ENCODE peak calls at places on chromosomes 1 and 21, in five cellular contexts. H is caudate nucleus; I is NCI-H1417; R is CD4-positive, CD25-positive, alpha-beta regulatory T cell; V is AG08396. F is an unnamed sample.

GRCh38 chr1:64471218-64471719 is 1.3 kb downstream of the CACHD1 start:
- DNase-seq in V (peak; percentile 64), I (peak; percentile 65), R (no peak), H (peak; percentile 51), F (no peak)

GRCh38 chr1:165383067-165383466 is 26.6 kb upstream of the LMX1A start:
- DNase-seq in H (no peak), V (peak; percentile 76), I (no peak), R (no peak), F (no peak)

GRCh38 chr1:226816585-226816984 is 53.8 kb upstream of the PSEN2 start:
- DNase-seq in H (no peak), I (no peak), V (no peak), R (no peak), F (no peak)

GRCh38 chr1:84698718-84699117 is 8.5 kb upstream of the SSX2IP start:
- DNase-seq in H (peak; percentile 19), V (peak; percentile 66), R (no peak), I (no peak), F (no peak)

GRCh38 chr1:6349254-6349943 is 44.2 kb downstream of the ACOT7 start:
- DNase-seq in R (no peak), H (no peak), I (no peak), V (no peak), F (no peak)

GRCh38 chr1:216458807-216459206 is 35.6 kb upstream of the USH2A start:
- DNase-seq in H (no peak), R (no peak), V (no peak), I (peak; percentile 7), F (no peak)

GRCh38 chr1:170213598-170213997 is 67.8 kb downstream of the NTMT2 start:
- DNase-seq in H (no peak), R (no peak), I (no peak), V (no peak), F (no peak)

GRCh38 chr1:205442051-205442721 is 13.7 kb downstream of the BLACAT1 start:
- DNase-seq in V (no peak), I (peak; percentile 88), H (no peak), R (no peak), F (no peak)

GRCh38 chr1:174912243-174912642 is 87.5 kb upstream of the CACYBP start:
- DNase-seq in I (no peak), H (no peak), V (no peak), R (no peak), F (peak; percentile 17)

GRCh38 chr1:223364685-223365382 is 858 bp upstream of the SUSD4 start:
- DNase-seq in R (peak; percentile 5), V (no peak), H (peak; percentile 44), I (peak; percentile 84), F (no peak)

GRCh38 chr1:155977607-155978324 is 581 bp downstream of the ARHGEF2 start:
- DNase-seq in H (peak; percentile 63), I (peak; percentile 62), V (peak; percentile 66), R (peak; percentile 34), F (peak; percentile 76)

GRCh38 chr1:89842547-89843278 is 21.9 kb downstream of the LRRC8D start:
- DNase-seq in I (no peak), V (peak; percentile 51), H (no peak), R (no peak), F (no peak)

GRCh38 chr1:48068216-48068615 is 71.0 kb upstream of the TRABD2B start:
- DNase-seq in H (no peak), I (no peak), V (no peak), R (no peak), F (no peak)

GRCh38 chr1:178344513-178345077 is 152.2 kb downstream of the CLEC20A start:
- DNase-seq in V (peak; percentile 29), H (no peak), I (peak; percentile 31), R (no peak), F (no peak)

GRCh38 chr1:230066036-230066435 is 1.0 kb upstream of the GALNT2 start:
- DNase-seq in V (no peak), R (no peak), H (no peak), I (peak; percentile 57), F (no peak)

GRCh38 chr1:54615531-54616245 is 7.6 kb downstream of the FAM151A start:
- DNase-seq in I (no peak), V (no peak), R (no peak), H (no peak), F (no peak)

GRCh38 chr1:159079518-159079917 is 3.0 kb upstream of the AIM2 start:
- DNase-seq in I (no peak), R (no peak), H (no peak), V (no peak), F (no peak)

GRCh38 chr21:34722684-34723300 is 54.0 kb downstream of the CLIC6 start:
- DNase-seq in H (no peak), V (no peak), R (peak; percentile 16), I (no peak), F (no peak)

GRCh38 chr1:111366256-111366655 is 61.3 kb downstream of the OVGP1 start:
- DNase-seq in I (no peak), R (no peak), H (no peak), V (no peak), F (no peak)

GRCh38 chr1:9816199-9816598 is 7.6 kb downstream of the CLSTN1 start:
- DNase-seq in V (no peak), I (no peak), H (no peak), R (no peak), F (no peak)

GRCh38 chr1:229003233-229004031 is 267.5 kb upstream of the RAB4A start:
- DNase-seq in R (no peak), H (peak; percentile 91), V (no peak), I (peak; percentile 4), F (no peak)

GRCh38 chr21:43917515-43918384 is 52.7 kb downstream of the AGPAT3 start:
- DNase-seq in V (no peak), H (no peak), I (no peak), R (no peak), F (no peak)

GRCh38 chr1:68361511-68361910 is 88.2 kb downstream of the RPE65 start:
- DNase-seq in V (no peak), H (no peak), R (no peak), I (no peak), F (no peak)

GRCh38 chr1:38455829-38456563 is 403.6 kb downstream of the RRAGC start:
- DNase-seq in V (no peak), R (no peak), H (no peak), I (peak; percentile 72), F (no peak)

GRCh38 chr1:204046346-204046745 is 26.6 kb upstream of the SOX13 start:
- DNase-seq in R (no peak), V (no peak), I (no peak), H (no peak), F (no peak)

GRCh38 chr1:75954594-75954993 is 22.4 kb upstream of the ASB17 start:
- DNase-seq in V (no peak), R (no peak), I (no peak), H (no peak), F (no peak)

GRCh38 chr1:47656719-47657685 is 219.2 kb downstream of the FOXD2 start:
- DNase-seq in I (no peak), H (no peak), V (peak; percentile 47), R (no peak), F (no peak)

GRCh38 chr1:30988045-30988444 is 77.5 kb downstream of the PUM1 start:
- DNase-seq in H (no peak), V (no peak), R (no peak), I (no peak), F (no peak)

GRCh38 chr21:17352937-17353655 is 159.7 kb upstream of the CXADR start:
- DNase-seq in V (no peak), R (no peak), H (no peak), I (peak; percentile 73), F (no peak)

GRCh38 chr1:186999506-186999905 is 170.8 kb downstream of the PLA2G4A start:
- DNase-seq in V (no peak), R (no peak), H (no peak), I (no peak), F (no peak)

GRCh38 chr1:205656236-205656635 is 24.1 kb downstream of the SLC45A3 start:
- DNase-seq in I (peak; percentile 28), V (peak; percentile 35), H (no peak), R (no peak), F (no peak)

GRCh38 chr1:58964880-58965279 is 181.0 kb upstream of the JUN start:
- DNase-seq in H (no peak), V (peak; percentile 15), I (no peak), R (no peak), F (no peak)

GRCh38 chr1:29953938-29954337 is 717.6 kb downstream of the PTPRU start:
- DNase-seq in I (no peak), H (no peak), V (no peak), R (no peak), F (no peak)

GRCh38 chr1:167198518-167199133 is 22.1 kb upstream of the POU2F1 start:
- DNase-seq in I (peak; percentile 83), V (no peak), R (no peak), H (no peak), F (no peak)

GRCh38 chr1:174659823-174660222 is 212.1 kb downstream of the GPR52 start:
- DNase-seq in H (no peak), I (no peak), R (no peak), V (no peak), F (no peak)